ENCODE peak calls at places on chromosomes 13 and 19, in nine cellular contexts. One of them, this sample, is unnamed.

GRCh38 chr19:13173129-13173737 is 23.0 kb downstream of the IER2 start:
- DNase-seq in aorta: no peak
- DNase-seq in iris pigment epithelial cell: no peak
- DNase-seq in NCI-H1417: no peak
- DNase-seq in NB4: no peak
- DNase-seq in AG04450: no peak
- DNase-seq in substantia nigra: no peak
- DNase-seq in cardiac fibroblast: no peak
- DNase-seq in hepatic stellate cell: no peak
- DNase-seq in this sample: no peak

GRCh38 chr19:14961956-14962685 is 17.5 kb downstream of the SLC1A6 start:
- DNase-seq in cardiac fibroblast: no peak
- DNase-seq in substantia nigra: no peak
- DNase-seq in iris pigment epithelial cell: no peak
- DNase-seq in aorta: no peak
- DNase-seq in AG04450: no peak
- DNase-seq in NCI-H1417: no peak
- DNase-seq in NB4: peak
- DNase-seq in hepatic stellate cell: no peak
- DNase-seq in this sample: no peak

GRCh38 chr19:15181394-15181793 is 19.4 kb downstream of the NOTCH3 start:
- DNase-seq in NCI-H1417: peak
- DNase-seq in substantia nigra: no peak
- DNase-seq in NB4: no peak
- DNase-seq in cardiac fibroblast: no peak
- DNase-seq in aorta: peak
- DNase-seq in AG04450: no peak
- DNase-seq in hepatic stellate cell: no peak
- DNase-seq in iris pigment epithelial cell: no peak
- DNase-seq in this sample: peak

GRCh38 chr19:50906217-50906616 is 5.0 kb downstream of the KLK4 start:
- DNase-seq in NCI-H1417: no peak
- DNase-seq in AG04450: no peak
- DNase-seq in aorta: no peak
- DNase-seq in NB4: peak
- DNase-seq in cardiac fibroblast: peak
- DNase-seq in substantia nigra: no peak
- DNase-seq in iris pigment epithelial cell: peak
- DNase-seq in hepatic stellate cell: no peak
- DNase-seq in this sample: no peak

GRCh38 chr19:38917516-38917915 is 5.5 kb upstream of the CCER2 start:
- DNase-seq in hepatic stellate cell: no peak
- DNase-seq in cardiac fibroblast: no peak
- DNase-seq in aorta: no peak
- DNase-seq in AG04450: no peak
- DNase-seq in substantia nigra: no peak
- DNase-seq in NCI-H1417: no peak
- DNase-seq in NB4: no peak
- DNase-seq in iris pigment epithelial cell: no peak
- DNase-seq in this sample: no peak

GRCh38 chr13:52651880-52652169 is 811 bp upstream of the SUGT1 start:
- DNase-seq in aorta: no peak
- DNase-seq in NCI-H1417: no peak
- DNase-seq in hepatic stellate cell: peak
- DNase-seq in substantia nigra: no peak
- DNase-seq in cardiac fibroblast: no peak
- DNase-seq in NB4: no peak
- DNase-seq in AG04450: peak
- DNase-seq in iris pigment epithelial cell: no peak
- DNase-seq in this sample: no peak

GRCh38 chr19:480016-480855 is 16.1 kb upstream of the MADCAM1 start:
- DNase-seq in NCI-H1417: no peak
- DNase-seq in hepatic stellate cell: no peak
- DNase-seq in aorta: peak
- DNase-seq in substantia nigra: peak
- DNase-seq in cardiac fibroblast: peak
- DNase-seq in iris pigment epithelial cell: peak
- DNase-seq in NB4: peak
- DNase-seq in AG04450: no peak
- DNase-seq in this sample: peak

GRCh38 chr13:107252021-107252420 is 684.1 kb upstream of the ARGLU1 start:
- DNase-seq in cardiac fibroblast: no peak
- DNase-seq in hepatic stellate cell: no peak
- DNase-seq in iris pigment epithelial cell: no peak
- DNase-seq in substantia nigra: no peak
- DNase-seq in NCI-H1417: no peak
- DNase-seq in AG04450: no peak
- DNase-seq in NB4: no peak
- DNase-seq in aorta: no peak
- DNase-seq in this sample: no peak

GRCh38 chr19:19405919-19406877 is 723 bp downstream of the GATAD2A start:
- DNase-seq in cardiac fibroblast: peak
- DNase-seq in substantia nigra: no peak
- DNase-seq in NCI-H1417: peak
- DNase-seq in NB4: peak
- DNase-seq in aorta: peak
- DNase-seq in AG04450: no peak
- DNase-seq in iris pigment epithelial cell: peak
- DNase-seq in hepatic stellate cell: no peak
- DNase-seq in this sample: peak

GRCh38 chr19:45638930-45639729 is at the start of gene EML2:
- DNase-seq in cardiac fibroblast: peak
- DNase-seq in iris pigment epithelial cell: peak
- DNase-seq in NB4: peak
- DNase-seq in AG04450: no peak
- DNase-seq in hepatic stellate cell: peak
- DNase-seq in aorta: no peak
- DNase-seq in substantia nigra: no peak
- DNase-seq in NCI-H1417: peak
- DNase-seq in this sample: peak

GRCh38 chr13:110229905-110230563 is 76.9 kb downstream of the COL4A1 start:
- DNase-seq in AG04450: no peak
- DNase-seq in NCI-H1417: no peak
- DNase-seq in NB4: no peak
- DNase-seq in substantia nigra: no peak
- DNase-seq in hepatic stellate cell: no peak
- DNase-seq in aorta: no peak
- DNase-seq in cardiac fibroblast: no peak
- DNase-seq in iris pigment epithelial cell: no peak
- DNase-seq in this sample: no peak

GRCh38 chr13:77696863-77697207 is 652 bp upstream of the SLAIN1 start:
- DNase-seq in NB4: no peak
- DNase-seq in AG04450: no peak
- DNase-seq in substantia nigra: no peak
- DNase-seq in hepatic stellate cell: no peak
- DNase-seq in iris pigment epithelial cell: no peak
- DNase-seq in NCI-H1417: no peak
- DNase-seq in cardiac fibroblast: no peak
- DNase-seq in aorta: no peak
- DNase-seq in this sample: no peak

GRCh38 chr13:33153421-33154381 is 131.9 kb downstream of the STARD13 start:
- DNase-seq in iris pigment epithelial cell: peak
- DNase-seq in cardiac fibroblast: peak
- DNase-seq in NB4: no peak
- DNase-seq in hepatic stellate cell: peak
- DNase-seq in AG04450: no peak
- DNase-seq in substantia nigra: no peak
- DNase-seq in NCI-H1417: no peak
- DNase-seq in aorta: peak
- DNase-seq in this sample: peak

GRCh38 chr19:17762505-17763229 is 11.4 kb downstream of the FCHO1 start:
- DNase-seq in hepatic stellate cell: peak
- DNase-seq in NB4: peak
- DNase-seq in cardiac fibroblast: peak
- DNase-seq in aorta: peak
- DNase-seq in AG04450: no peak
- DNase-seq in substantia nigra: no peak
- DNase-seq in NCI-H1417: no peak
- DNase-seq in iris pigment epithelial cell: peak
- DNase-seq in this sample: no peak

GRCh38 chr13:45055902-45056648 is 64.2 kb upstream of the GTF2F2 start:
- DNase-seq in cardiac fibroblast: peak
- DNase-seq in substantia nigra: no peak
- DNase-seq in iris pigment epithelial cell: peak
- DNase-seq in NCI-H1417: no peak
- DNase-seq in NB4: no peak
- DNase-seq in hepatic stellate cell: no peak
- DNase-seq in AG04450: no peak
- DNase-seq in aorta: no peak
- DNase-seq in this sample: peak

GRCh38 chr19:43433689-43434088 is 19.0 kb downstream of the TEX101 start:
- DNase-seq in NB4: no peak
- DNase-seq in hepatic stellate cell: no peak
- DNase-seq in substantia nigra: no peak
- DNase-seq in AG04450: no peak
- DNase-seq in iris pigment epithelial cell: no peak
- DNase-seq in aorta: no peak
- DNase-seq in NCI-H1417: no peak
- DNase-seq in cardiac fibroblast: no peak
- DNase-seq in this sample: no peak

GRCh38 chr19:55166530-55167268 is at the start of gene DNAAF3:
- DNase-seq in NCI-H1417: peak
- DNase-seq in hepatic stellate cell: peak
- DNase-seq in AG04450: peak
- DNase-seq in substantia nigra: peak
- DNase-seq in aorta: peak
- DNase-seq in NB4: peak
- DNase-seq in cardiac fibroblast: peak
- DNase-seq in iris pigment epithelial cell: peak
- DNase-seq in this sample: peak

GRCh38 chr13:95176611-95177259 is 124.5 kb downstream of the ABCC4 start:
- DNase-seq in substantia nigra: no peak
- DNase-seq in NCI-H1417: no peak
- DNase-seq in AG04450: no peak
- DNase-seq in cardiac fibroblast: peak
- DNase-seq in aorta: no peak
- DNase-seq in iris pigment epithelial cell: peak
- DNase-seq in NB4: peak
- DNase-seq in hepatic stellate cell: no peak
- DNase-seq in this sample: no peak

GRCh38 chr19:29964171-29964570 is 22.1 kb downstream of the URI1 start:
- DNase-seq in NCI-H1417: no peak
- DNase-seq in hepatic stellate cell: no peak
- DNase-seq in iris pigment epithelial cell: peak
- DNase-seq in substantia nigra: no peak
- DNase-seq in aorta: no peak
- DNase-seq in NB4: no peak
- DNase-seq in cardiac fibroblast: peak
- DNase-seq in AG04450: no peak
- DNase-seq in this sample: no peak

GRCh38 chr13:111278258-111278657 is 42.2 kb upstream of the TEX29 start:
- DNase-seq in hepatic stellate cell: no peak
- DNase-seq in iris pigment epithelial cell: no peak
- DNase-seq in AG04450: no peak
- DNase-seq in cardiac fibroblast: no peak
- DNase-seq in substantia nigra: no peak
- DNase-seq in NCI-H1417: no peak
- DNase-seq in NB4: no peak
- DNase-seq in aorta: no peak
- DNase-seq in this sample: no peak

GRCh38 chr19:56350416-56351045 is 35.9 kb upstream of the ZSCAN5A start:
- DNase-seq in substantia nigra: no peak
- DNase-seq in iris pigment epithelial cell: peak
- DNase-seq in AG04450: peak
- DNase-seq in aorta: peak
- DNase-seq in NB4: peak
- DNase-seq in hepatic stellate cell: peak
- DNase-seq in cardiac fibroblast: peak
- DNase-seq in NCI-H1417: peak
- DNase-seq in this sample: no peak

GRCh38 chr19:38666662-38667448 is 19.4 kb downstream of the ACTN4 start:
- DNase-seq in iris pigment epithelial cell: peak
- DNase-seq in NCI-H1417: no peak
- DNase-seq in AG04450: no peak
- DNase-seq in cardiac fibroblast: peak
- DNase-seq in aorta: peak
- DNase-seq in hepatic stellate cell: peak
- DNase-seq in NB4: peak
- DNase-seq in substantia nigra: no peak
- DNase-seq in this sample: no peak

This sample was measured in left lung.